ENCODE peak calls at places on chromosomes 12 and 14, in six cellular contexts. T is AG10803, H is psoas muscle, W is mammary epithelial cell, N is A549, P is endothelial cell of umbilical vein. B is an unnamed sample.

GRCh38 chr14:55125403-55125802 is 3.6 kb upstream of the LGALS3 start:
- DNase-seq in H (no peak), P (no peak), N (no peak), W (no peak), T (no peak), B (no peak)

GRCh38 chr14:60266021-60266937 is 17.3 kb downstream of the PPM1A start:
- DNase-seq in N (peak), W (peak), T (peak), H (no peak), P (peak), B (no peak)

GRCh38 chr12:106226884-106227640 is 20.8 kb downstream of the CKAP4 start:
- DNase-seq in N (peak), P (peak), W (peak), T (peak), H (no peak), B (no peak)

GRCh38 chr14:31164115-31164514 is 43.5 kb downstream of the HECTD1 start:
- DNase-seq in H (no peak), N (no peak), W (no peak), P (no peak), T (no peak), B (no peak)

GRCh38 chr14:81329640-81330385 is 70.3 kb downstream of the STON2 start:
- DNase-seq in P (no peak), N (no peak), W (peak), T (no peak), H (no peak), B (no peak)

GRCh38 chr12:53205747-53206146 is 1.3 kb downstream of the ITGB7 start:
- DNase-seq in T (peak), H (no peak), W (peak), N (no peak), P (no peak), B (no peak)

GRCh38 chr12:25894759-25895158 is 63.7 kb upstream of the RASSF8 start:
- DNase-seq in P (no peak), W (no peak), H (no peak), N (no peak), T (no peak), B (no peak)

GRCh38 chr12:95942106-95942531 is 295 bp downstream of the CCDC38 start:
- DNase-seq in N (peak), W (no peak), T (no peak), H (no peak), P (no peak), B (no peak)

GRCh38 chr14:100239200-100239839 is 376 bp downstream of the YY1 start:
- DNase-seq in W (no peak), H (peak), T (no peak), N (no peak), P (peak), B (no peak)

GRCh38 chr12:66837311-66837627 is 158.4 kb upstream of the GRIP1 start:
- DNase-seq in P (no peak), W (no peak), H (no peak), N (no peak), T (no peak), B (no peak)

GRCh38 chr12:31206038-31206670 is 119.8 kb downstream of the SINHCAF start:
- DNase-seq in H (no peak), W (peak), T (peak), P (peak), N (no peak), B (no peak)

GRCh38 chr12:74538491-74539258 is 1.0 kb downstream of the ATXN7L3B start:
- DNase-seq in H (no peak), P (peak), W (peak), N (no peak), T (no peak), B (no peak)

GRCh38 chr12:113860059-113860820 is 105.9 kb downstream of the RBM19 start:
- DNase-seq in N (no peak), T (no peak), H (no peak), P (no peak), W (no peak), B (no peak)

GRCh38 chr12:58030566-58031279 is 89.4 kb downstream of the ATP23 start:
- DNase-seq in N (no peak), P (no peak), T (peak), H (no peak), W (peak), B (peak)

GRCh38 chr12:67649165-67650126 is 901 bp downstream of the DYRK2 start:
- DNase-seq in P (peak), W (no peak), H (peak), N (peak), T (peak), B (no peak)

GRCh38 chr14:94481468-94482131 is 5.6 kb upstream of the SERPINA9 start:
- DNase-seq in H (no peak), T (peak), W (peak), N (no peak), P (no peak), B (no peak)

GRCh38 chr14:24605435-24606190 is 3.9 kb downstream of the GZMH start:
- DNase-seq in W (peak), P (peak), T (peak), N (peak), H (no peak), B (no peak)

GRCh38 chr12:77685112-77685511 is 145.6 kb upstream of the NAV3 start:
- DNase-seq in T (peak), H (peak), W (peak), N (peak), P (peak), B (peak)

GRCh38 chr12:89060133-89060532 is 292.2 kb downstream of the DUSP6 start:
- DNase-seq in W (no peak), T (no peak), N (no peak), P (no peak), H (no peak), B (no peak)

GRCh38 chr14:95482967-95483842 is 33.2 kb downstream of the SYNE3 start:
- DNase-seq in H (peak), W (peak), N (peak), P (peak), T (peak), B (peak)

GRCh38 chr12:95730457-95730856 is 60.1 kb downstream of the NTN4 start:
- DNase-seq in H (no peak), T (no peak), N (no peak), W (no peak), P (no peak), B (no peak)

GRCh38 chr12:8087666-8088065 is 5.6 kb downstream of the NECAP1 start:
- DNase-seq in N (no peak), T (no peak), P (no peak), W (no peak), H (no peak), B (no peak)

GRCh38 chr12:50314629-50315312 is 31.5 kb upstream of the LIMA1 start:
- DNase-seq in P (peak), W (no peak), T (peak), N (peak), H (no peak), B (no peak)

GRCh38 chr12:10319414-10319813 is 11.7 kb downstream of the KLRD1 start:
- DNase-seq in P (no peak), T (no peak), N (no peak), W (no peak), H (no peak), B (no peak)

GRCh38 chr14:29536886-29537511 is 390.6 kb downstream of the PRKD1 start:
- DNase-seq in H (no peak), W (no peak), T (peak), N (no peak), P (peak), B (peak)

GRCh38 chr14:47040490-47040889 is 388.9 kb upstream of the RPL10L start:
- DNase-seq in T (no peak), N (no peak), H (no peak), W (peak), P (peak), B (no peak)

GRCh38 chr14:59277659-59278058 is 89.2 kb downstream of the DAAM1 start:
- DNase-seq in N (no peak), W (no peak), T (no peak), P (no peak), H (no peak), B (no peak)

GRCh38 chr14:58777541-58777979 is 139.8 kb downstream of the DACT1 start:
- DNase-seq in N (no peak), T (no peak), H (no peak), P (no peak), W (no peak), B (no peak)

GRCh38 chr14:71187633-71188356 is 280.5 kb downstream of the PCNX1 start:
- DNase-seq in N (no peak), W (no peak), H (no peak), T (no peak), P (peak), B (no peak)

GRCh38 chr12:18165422-18165871 is 75.5 kb upstream of the RERGL start:
- DNase-seq in P (no peak), T (peak), W (peak), H (no peak), N (no peak), B (no peak)

GRCh38 chr12:43835656-43836454 is at the start of gene TMEM117:
- DNase-seq in T (peak), W (peak), H (peak), P (peak), N (peak), B (no peak)

GRCh38 chr12:7108042-7108927 is 729 bp downstream of the C1RL start:
- DNase-seq in T (peak), N (peak), P (peak), H (peak), W (peak), B (no peak)

GRCh38 chr14:26872510-26872909 is 274.7 kb upstream of the NOVA1 start:
- DNase-seq in W (no peak), N (no peak), T (no peak), P (no peak), H (no peak), B (no peak)

GRCh38 chr12:14589169-14590004 is 21.7 kb upstream of the PLBD1 start:
- DNase-seq in P (no peak), W (no peak), H (no peak), T (no peak), N (no peak), B (no peak)

DNA sequence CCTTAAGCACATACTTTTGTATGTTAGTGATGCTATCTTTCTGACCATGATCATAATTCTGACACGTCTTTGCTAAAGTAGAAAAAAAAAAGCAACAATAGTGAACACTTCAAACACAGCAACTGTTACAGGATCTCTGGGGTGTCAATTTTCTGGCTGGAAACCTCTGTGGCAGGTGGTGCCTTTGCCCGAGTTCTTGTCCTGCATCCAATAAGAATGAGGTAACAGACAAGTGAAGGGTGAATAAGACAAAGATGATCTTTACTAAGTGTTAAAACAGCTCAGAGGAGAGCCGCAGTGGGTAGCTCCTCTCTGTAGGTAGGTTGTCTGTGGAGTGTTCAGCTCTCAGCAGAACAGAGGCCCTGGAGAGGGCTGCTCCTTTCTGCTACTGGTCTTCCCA is 20.9 kb upstream of the PLBD1 start:
- DNase-seq in P (no peak), H (no peak), W (no peak), T (no peak), N (no peak), B (no peak)
- H3K4me3 ChIP-seq in P (no peak), H (no peak), W (no peak), T (no peak), N (no peak), B (no peak)

GRCh38 chr14:50688875-50689274 is 20.8 kb upstream of the SAV1 start:
- DNase-seq in W (peak), N (no peak), P (no peak), T (no peak), H (no peak), B (no peak)
- TF ChIP-seq CTCF in W (peak), N (no peak), P (no peak), T (no peak), H (no peak), B (no peak)

DNA sequence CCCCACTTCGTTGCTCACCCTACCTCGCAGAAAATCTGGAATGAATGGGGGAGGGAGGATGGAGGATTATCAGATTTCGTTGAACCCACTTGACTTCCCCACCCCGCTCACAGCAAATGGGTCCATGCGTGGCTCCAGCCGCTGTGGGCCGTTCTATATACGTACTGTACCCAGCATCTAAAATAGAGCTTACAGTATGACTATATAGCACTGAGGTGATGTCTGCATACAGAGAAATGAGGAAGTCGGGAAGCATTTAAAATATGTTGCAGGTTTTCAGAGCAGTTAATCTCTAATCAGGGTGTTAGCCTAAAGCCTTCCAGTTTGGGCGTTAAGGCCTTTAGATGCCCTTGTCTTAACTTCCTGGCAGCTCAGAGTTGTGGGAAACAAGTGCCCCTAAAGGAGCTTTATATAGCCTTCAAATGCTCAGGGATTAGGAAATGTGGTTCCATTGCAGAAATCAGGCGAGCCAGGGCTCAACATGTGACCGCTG is 1.4 kb downstream of the BICDL1 start:
- DNase-seq in P (no peak), H (no peak), N (no peak), W (no peak), T (no peak), B (no peak)
- H3K4me3 ChIP-seq in P (no peak), H (no peak), N (peak), W (peak), T (no peak), B (no peak)

DNA sequence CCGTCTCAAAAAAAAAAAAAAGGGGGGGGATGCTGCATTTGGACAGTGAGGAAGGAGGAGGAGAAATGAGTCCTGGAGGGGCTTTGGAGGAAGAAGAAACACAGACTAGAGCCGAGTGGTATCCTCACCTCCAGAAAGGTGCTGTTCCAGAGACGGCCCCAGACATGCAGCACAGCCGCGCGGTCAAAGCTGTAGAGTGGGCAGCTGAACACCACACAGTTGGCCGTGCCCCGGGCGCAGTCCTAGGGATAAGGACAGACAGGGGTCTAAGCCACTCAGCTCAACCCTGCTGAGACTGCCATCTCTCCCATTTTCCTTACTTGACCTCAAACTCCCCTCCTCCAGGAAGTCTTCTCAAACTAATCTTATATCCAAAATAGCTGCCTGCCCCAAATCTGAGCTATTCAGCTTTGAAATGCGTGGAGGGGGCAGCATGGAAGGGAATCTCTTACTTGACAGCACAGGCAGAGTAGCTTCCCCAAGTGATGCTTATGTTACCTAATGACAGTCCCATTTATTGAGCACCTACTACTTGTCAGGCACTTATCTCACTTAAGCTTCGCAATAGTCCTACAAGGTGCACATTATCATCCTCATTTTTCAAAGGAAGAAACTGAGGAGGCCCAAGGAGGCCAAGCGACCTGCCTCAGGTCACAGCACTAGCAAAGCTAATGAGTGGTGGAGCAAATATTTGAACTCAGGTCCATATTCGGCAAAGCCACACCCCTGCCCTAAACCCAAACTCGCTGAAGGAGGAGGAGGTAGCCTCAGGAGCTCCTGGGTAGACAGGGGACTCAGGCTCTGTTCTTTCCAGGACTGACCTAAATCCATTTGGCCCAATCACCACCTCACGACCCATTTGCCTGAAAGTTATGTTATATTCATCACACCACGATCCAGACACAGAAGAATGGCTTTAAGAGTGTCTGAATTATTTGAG is 18.7 kb downstream of the ITGA7 start:
- DNase-seq in W (no peak), N (no peak), T (no peak), H (no peak), P (no peak), B (no peak)
- TF ChIP-seq CTCF in W (no peak), N (no peak), T (no peak), H (no peak), P (no peak), B (no peak)

B was measured in AG09309.